ENCODE peak calls at places on chromosome 22, in five cellular contexts. Y is dorsolateral prefrontal cortex, T is colonic mucosa, Z is cardiac muscle cell, N is IMR-90. K is an unnamed sample.
A peak's percentile ranks its signal among the peaks of the same experiment; 100 is the strongest.

GRCh38 chr22:25219948-25220442 is 556 bp downstream of the CRYBB2 start:
- DNase-seq in Y (no peak), T (no peak), Z (no peak), N (no peak), K (no peak)

GRCh38 chr22:22939537-22940368 is 52.1 kb downstream of the IGLL5 start:
- DNase-seq in Y (no peak), T (no peak), Z (no peak), N (no peak), K (no peak)

GRCh38 chr22:42202669-42203068 is 67.8 kb downstream of the TCF20 start:
- DNase-seq in Y (no peak), T (no peak), Z (peak; percentile 30), N (peak; percentile 67), K (no peak)

GRCh38 chr22:40247976-40248375 is 70.3 kb downstream of the TNRC6B start:
- DNase-seq in Y (no peak), T (no peak), Z (no peak), N (no peak), K (no peak)

GRCh38 chr22:30116362-30117117 is 36.3 kb downstream of the HORMAD2 start:
- DNase-seq in Y (no peak), T (no peak), Z (peak; percentile 73), N (peak; percentile 78), K (no peak)

GRCh38 chr22:22423681-22424080 is 84.9 kb downstream of the ZNF280B start:
- DNase-seq in Y (no peak), T (no peak), Z (no peak), N (no peak), K (no peak)

GRCh38 chr22:28917747-28918543 is 34.6 kb downstream of the ZNRF3 start:
- DNase-seq in Y (no peak), T (peak; percentile 61), Z (peak; percentile 50), N (peak; percentile 31), K (no peak)

GRCh38 chr22:42734406-42734805 is 13.7 kb upstream of the A4GALT start:
- DNase-seq in Y (no peak), T (no peak), Z (no peak), N (no peak), K (no peak)

GRCh38 chr22:26479043-26479791 is 4.4 kb downstream of the HPS4 start:
- DNase-seq in Y (no peak), T (no peak), Z (no peak), N (no peak), K (no peak)

GRCh38 chr22:29288837-29289236 is 17.6 kb upstream of the GAS2L1 start:
- DNase-seq in Y (no peak), T (no peak), Z (no peak), N (no peak), K (no peak)

GRCh38 chr22:28841111-28841510 is 40.7 kb upstream of the XBP1 start:
- DNase-seq in Y (no peak), T (no peak), Z (no peak), N (no peak), K (no peak)

GRCh38 chr22:50271519-50271970 is 1.4 kb upstream of the MAPK11 start:
- DNase-seq in Y (peak; percentile 70), T (peak; percentile 82), Z (peak; percentile 78), N (peak; percentile 38), K (no peak)

GRCh38 chr22:19663286-19663815 is 51.0 kb upstream of the SEPTIN5 start:
- DNase-seq in Y (no peak), T (peak; percentile 39), Z (peak; percentile 91), N (peak; percentile 76), K (peak; percentile 69)

GRCh38 chr22:26406118-26406517 is 22.9 kb upstream of the ASPHD2 start:
- DNase-seq in Y (no peak), T (no peak), Z (no peak), N (peak; percentile 66), K (no peak)

GRCh38 chr22:31045900-31046587 is 35.1 kb upstream of the SMTN start:
- DNase-seq in Y (no peak), T (no peak), Z (no peak), N (no peak), K (no peak)

GRCh38 chr22:22818861-22819855 is 68.5 kb upstream of the IGLL5 start:
- DNase-seq in Y (no peak), T (no peak), Z (no peak), N (no peak), K (no peak)

GRCh38 chr22:49979587-49980264 is 19.2 kb downstream of the PIM3 start:
- DNase-seq in Y (peak; percentile 14), T (peak; percentile 57), Z (peak; percentile 60), N (no peak), K (no peak)

GRCh38 chr22:41920271-41920976 is 5.5 kb upstream of the SHISA8 start:
- DNase-seq in Y (no peak), T (no peak), Z (no peak), N (no peak), K (no peak)

GRCh38 chr22:28795932-28796856 is 4.2 kb downstream of the XBP1 start:
- DNase-seq in Y (no peak), T (no peak), Z (no peak), N (no peak), K (no peak)

GRCh38 chr22:50722716-50723428 is 15.1 kb upstream of the ACR start:
- DNase-seq in Y (no peak), T (no peak), Z (no peak), N (no peak), K (no peak)

GRCh38 chr22:42308887-42309468 is 38.5 kb upstream of the TCF20 start:
- DNase-seq in Y (no peak), T (no peak), Z (no peak), N (no peak), K (no peak)

GRCh38 chr22:28395920-28396447 is 283.7 kb downstream of the TTC28 start:
- DNase-seq in Y (no peak), T (no peak), Z (peak; percentile 46), N (peak; percentile 48), K (no peak)

GRCh38 chr22:42623301-42623751 is 8.6 kb upstream of the POLDIP3 start:
- DNase-seq in Y (no peak), T (peak; percentile 71), Z (no peak), N (no peak), K (no peak)

GRCh38 chr22:37186228-37186996 is 1.6 kb downstream of the C1QTNF6 start:
- DNase-seq in Y (no peak), T (no peak), Z (peak; percentile 92), N (peak; percentile 88), K (peak; percentile 71)

GRCh38 chr22:19518568-19519030 is 5.6 kb downstream of the CLDN5 start:
- DNase-seq in Y (no peak), T (no peak), Z (no peak), N (no peak), K (no peak)

GRCh38 chr22:32206774-32207758 is 2.2 kb upstream of the RFPL2 start:
- DNase-seq in Y (no peak), T (peak; percentile 51), Z (peak; percentile 17), N (no peak), K (peak; percentile 55)

GRCh38 chr22:26553056-26553752 is 36.7 kb downstream of the TPST2 start:
- DNase-seq in Y (no peak), T (no peak), Z (peak; percentile 75), N (peak; percentile 94), K (no peak)

GRCh38 chr22:42277988-42278776 is 7.7 kb upstream of the TCF20 start:
- DNase-seq in Y (peak; percentile 66), T (no peak), Z (peak; percentile 22), N (no peak), K (no peak)

GRCh38 chr22:26558246-26558895 is 31.6 kb downstream of the TPST2 start:
- DNase-seq in Y (no peak), T (no peak), Z (peak; percentile 27), N (peak; percentile 46), K (no peak)

GRCh38 chr22:25347752-25348102 is 128.3 kb downstream of the CRYBB2 start:
- DNase-seq in Y (no peak), T (no peak), Z (no peak), N (peak; percentile 44), K (no peak)

GRCh38 chr22:45942344-45942743 is 34.6 kb downstream of the WNT7B start:
- DNase-seq in Y (no peak), T (no peak), Z (no peak), N (no peak), K (no peak)
- H3K4me3 ChIP-seq in Y (no peak overlapping the region), T (no peak overlapping the region), Z (no peak overlapping the region), N (no peak overlapping the region), K (no peak overlapping the region)

GRCh38 chr22:46618104-46618647 is 2.0 kb upstream of the GRAMD4 start:
- DNase-seq in Y (no peak), T (no peak), Z (no peak), N (no peak), K (no peak)

GRCh38 chr22:46620588-46621242 is 529 bp downstream of the GRAMD4 start:
- DNase-seq in Y (no peak), T (no peak), Z (no peak), N (no peak), K (no peak)

GRCh38 chr22:46619240-46619829 is 851 bp upstream of the GRAMD4 start:
- DNase-seq in Y (no peak), T (no peak), Z (peak; percentile 32), N (no peak), K (no peak)

GRCh38 chr22:46618667-46619066 is 1.5 kb upstream of the GRAMD4 start:
- DNase-seq in Y (no peak), T (no peak), Z (no peak), N (no peak), K (no peak)

GRCh38 chr22:46619830-46620501 is at the start of gene GRAMD4:
- DNase-seq in Y (peak; percentile 76), T (no peak), Z (peak; percentile 57), N (no peak), K (no peak)
- H3K4me3 ChIP-seq in Y (no peak within 1 kb of the TSS), T (no peak within 1 kb of the TSS), Z (no peak within 1 kb of the TSS), N (no peak within 1 kb of the TSS), K (no peak within 1 kb of the TSS)

DNA sequence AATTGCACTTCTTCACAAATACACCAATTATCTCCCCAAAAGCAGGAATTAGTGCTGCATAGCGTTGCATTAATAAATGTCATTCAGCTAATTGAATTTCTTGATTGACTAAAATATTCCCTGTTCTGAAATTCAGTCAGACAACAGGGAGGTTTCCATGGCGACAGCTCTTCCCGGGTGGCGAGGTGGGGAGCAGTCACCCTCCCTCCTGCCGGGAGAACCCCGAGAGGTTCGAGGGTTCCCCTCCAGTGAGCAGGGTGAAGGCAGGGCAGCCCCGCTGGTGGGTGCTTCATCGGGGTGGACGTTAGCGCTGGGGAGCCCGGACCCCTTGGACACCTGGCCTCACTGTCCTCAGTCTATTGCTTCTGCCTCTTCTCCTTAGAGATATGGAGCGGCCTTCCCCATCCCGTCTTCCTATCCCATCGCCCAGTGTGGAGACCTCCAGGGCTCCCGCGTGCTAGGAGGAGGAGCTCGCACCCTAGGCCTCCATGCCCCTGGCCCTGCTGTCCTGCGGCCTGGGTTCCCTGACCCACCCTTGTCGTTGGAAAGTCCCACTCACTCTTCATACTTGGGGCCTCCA is 983.5 kb downstream of the BRD1 start:
- DNase-seq in Y (no peak), T (no peak), Z (no peak), N (no peak), K (no peak)
- H3K4me3 ChIP-seq in Y (no peak overlapping the region), T (no peak overlapping the region), Z (no peak overlapping the region), N (no peak overlapping the region), K (no peak overlapping the region)

GRCh38 chr22:44668886-44669724 is 32.9 kb upstream of the PRR5 start:
- DNase-seq in Y (no peak), T (no peak), Z (no peak), N (no peak), K (no peak)

GRCh38 chr22:44666207-44666585 is 35.8 kb upstream of the PRR5 start:
- DNase-seq in Y (no peak), T (no peak), Z (no peak), N (no peak), K (no peak)

GRCh38 chr22:44668190-44668885 is 33.7 kb upstream of the PRR5 start:
- DNase-seq in Y (no peak), T (no peak), Z (peak; percentile 24), N (no peak), K (no peak)

GRCh38 chr22:44667276-44667675 is 34.7 kb upstream of the PRR5 start:
- DNase-seq in Y (no peak), T (no peak), Z (no peak), N (no peak), K (no peak)

GRCh38 chr22:44667829-44668189 is 34.2 kb upstream of the PRR5 start:
- DNase-seq in Y (no peak), T (no peak), Z (no peak), N (no peak), K (no peak)
- H3K4me3 ChIP-seq in Y (peak overlapping the region; percentile 51), T (peak overlapping the region; percentile 22), Z (peak overlapping the region; percentile 72), N (peak overlapping the region; percentile 75), K (no peak overlapping the region)

K was measured in PC-9.